ENCODE peak calls at places on chromosomes 12 and 14, in five cellular contexts. R, M, Q, Y and I are unnamed samples.

GRCh38 chr12:77845831-77846230 is 15.1 kb downstream of the NAV3 start:
- DNase-seq in Y (no peak), R (no peak), M (no peak), Q (no peak), I (no peak)

GRCh38 chr12:69708649-69709048 is 9.5 kb upstream of the BEST3 start:
- DNase-seq in Q (no peak), M (no peak), Y (no peak), R (no peak), I (no peak)

GRCh38 chr14:37588956-37589737 is 5.9 kb downstream of the FOXA1 start:
- DNase-seq in Q (no peak), Y (no peak), R (no peak), M (no peak), I (no peak)

GRCh38 chr14:38567728-38568127 is 311.8 kb upstream of the CLEC14A start:
- DNase-seq in Y (no peak), R (no peak), M (no peak), Q (no peak), I (no peak)

GRCh38 chr14:69612759-69613145 is 1.4 kb downstream of the SUSD6 start:
- DNase-seq in Y (no peak), Q (no peak), M (no peak), R (no peak), I (no peak)

GRCh38 chr12:69240625-69240984 is 1.2 kb downstream of the CPSF6 start:
- DNase-seq in Y (peak; percentile 44), M (no peak), Q (no peak), R (no peak), I (peak; percentile 28)

GRCh38 chr14:23299558-23299957 is 3.1 kb downstream of the PPP1R3E start:
- DNase-seq in R (no peak), M (no peak), Q (no peak), Y (peak; percentile 24), I (peak; percentile 27)

GRCh38 chr12:67748761-67749075 is 100.2 kb downstream of the DYRK2 start:
- DNase-seq in M (no peak), Q (no peak), Y (no peak), R (no peak), I (no peak)

GRCh38 chr14:106436310-106436905 is 910.0 kb downstream of the TMEM121 start:
- DNase-seq in Y (peak; percentile 57), M (peak; percentile 15), R (peak; percentile 34), Q (no peak), I (peak; percentile 74)

GRCh38 chr12:64413884-64414283 is 9.7 kb downstream of the XPOT start:
- DNase-seq in Q (no peak), M (no peak), R (no peak), Y (no peak), I (no peak)

GRCh38 chr12:39095636-39096330 is 190.4 kb upstream of the CPNE8 start:
- DNase-seq in Q (no peak), R (no peak), M (no peak), Y (no peak), I (no peak)

GRCh38 chr14:91911474-91912032 is 35.9 kb downstream of the FBLN5 start:
- DNase-seq in Y (peak; percentile 62), R (no peak), M (peak; percentile 55), Q (peak; percentile 11), I (peak; percentile 43)

GRCh38 chr14:59337151-59337611 is 128.0 kb downstream of the GPR135 start:
- DNase-seq in Y (no peak), Q (no peak), M (no peak), R (no peak), I (no peak)

GRCh38 chr14:66196670-66197069 is 289.5 kb upstream of the CCDC196 start:
- DNase-seq in M (no peak), R (no peak), Y (no peak), Q (no peak), I (no peak)

GRCh38 chr14:104107611-104108569 is 22.4 kb downstream of the ASPG start:
- DNase-seq in R (no peak), Q (no peak), M (no peak), Y (no peak), I (no peak)

GRCh38 chr12:49636979-49637378 is 13.6 kb downstream of the PRPF40B start:
- DNase-seq in Q (peak; percentile 39), M (peak; percentile 46), R (no peak), Y (peak; percentile 54), I (peak; percentile 41)

GRCh38 chr12:114274131-114274530 is 131.8 kb downstream of the TBX5 start:
- DNase-seq in Y (no peak), M (no peak), Q (no peak), R (no peak), I (no peak)

GRCh38 chr12:46944104-46944503 is 118.3 kb upstream of the SLC38A4 start:
- DNase-seq in M (no peak), Y (no peak), Q (no peak), R (no peak), I (no peak)

GRCh38 chr12:53066594-53066978 is 12.6 kb downstream of the SPRYD3 start:
- DNase-seq in R (no peak), Q (no peak), Y (no peak), M (no peak), I (no peak)

GRCh38 chr14:97943619-97944018 is 1146.4 kb downstream of the VRK1 start:
- DNase-seq in R (no peak), M (no peak), Y (no peak), Q (no peak), I (no peak)

GRCh38 chr12:27048822-27049752 is 26.7 kb downstream of the MED21 start:
- DNase-seq in R (no peak), Y (no peak), Q (no peak), M (peak; percentile 25), I (no peak)

GRCh38 chr14:89833120-89833521 is 121.4 kb downstream of the EFCAB11 start:
- DNase-seq in Y (no peak), R (no peak), M (no peak), Q (no peak), I (no peak)

GRCh38 chr14:53670701-53671100 is 285.9 kb downstream of the BMP4 start:
- DNase-seq in Q (no peak), M (no peak), R (no peak), Y (no peak), I (no peak)

GRCh38 chr12:9687228-9687627 is 17.7 kb downstream of the CLEC2D start:
- DNase-seq in Q (no peak), R (no peak), M (no peak), Y (no peak), I (no peak)

GRCh38 chr14:30005114-30005698 is 77.6 kb upstream of the PRKD1 start:
- DNase-seq in Y (no peak), Q (no peak), M (peak; percentile 60), R (no peak), I (no peak)

GRCh38 chr12:88562151-88562550 is 18.1 kb downstream of the KITLG start:
- DNase-seq in Y (no peak), R (no peak), M (no peak), Q (no peak), I (no peak)

GRCh38 chr12:117097159-117097558 is 2.1 kb downstream of the TESC start:
- DNase-seq in Y (no peak), M (no peak), R (no peak), Q (no peak), I (no peak)

GRCh38 chr12:117680311-117680710 is 288.5 kb downstream of the KSR2 start:
- DNase-seq in Q (no peak), R (no peak), M (peak; percentile 82), Y (no peak), I (no peak)

GRCh38 chr12:49983892-49984291 is 11.1 kb downstream of the AQP6 start:
- DNase-seq in Y (no peak), M (no peak), Q (no peak), R (no peak), I (no peak)

GRCh38 chr14:36021030-36021422 is 155.5 kb downstream of the PTCSC3 start:
- DNase-seq in Y (no peak), M (no peak), R (no peak), Q (no peak), I (no peak)

GRCh38 chr12:103933237-103933636 is 3.0 kb downstream of the HSP90B1 start:
- DNase-seq in Y (no peak), R (no peak), M (no peak), Q (no peak), I (no peak)

GRCh38 chr12:110498984-110499706 is 2.8 kb downstream of the VPS29 start:
- DNase-seq in R (no peak), M (no peak), Y (no peak), Q (no peak), I (no peak)

GRCh38 chr14:65142429-65142828 is 40.1 kb upstream of the MAX start:
- DNase-seq in Y (no peak), R (no peak), M (no peak), Q (no peak), I (no peak)

GRCh38 chr12:122203968-122204828 is 689 bp downstream of the B3GNT4 start:
- DNase-seq in Y (no peak), M (no peak), Q (peak; percentile 32), R (no peak), I (no peak)

GRCh38 chr12:113757223-113758002 is 208.7 kb downstream of the RBM19 start:
- DNase-seq in Y (no peak), Q (no peak), M (no peak), R (no peak), I (no peak)

GRCh38 chr12:13094349-13094748 is 9.1 kb downstream of the GSG1 start:
- DNase-seq in R (no peak), Y (no peak), Q (no peak), M (no peak), I (no peak)

GRCh38 chr12:14619731-14620501 is 52.2 kb upstream of the PLBD1 start:
- DNase-seq in Q (no peak), R (no peak), Y (no peak), M (no peak), I (no peak)

GRCh38 chr12:30694412-30694955 is 1.2 kb downstream of the IPO8 start:
- DNase-seq in R (no peak), M (no peak), Q (no peak), Y (no peak), I (no peak)